ENCODE peak calls at places on chromosomes 7 and 10, in six cellular contexts. T, H, Q, I, Y and M are unnamed samples.

GRCh38 chr10:18659784-18660561 is 742 bp downstream of the ARL5B start:
- DNase-seq in T (peak; percentile 40), H (no peak), Q (no peak), I (peak; percentile 68), Y (peak; percentile 27), M (peak; percentile 10)

GRCh38 chr7:45026984-45027773 is 27.2 kb downstream of the CCM2 start:
- DNase-seq in T (peak; percentile 38), H (no peak), Q (no peak), I (no peak), Y (no peak), M (no peak)

GRCh38 chr7:55517191-55517633 is 55.1 kb downstream of the VOPP1 start:
- DNase-seq in T (no peak), H (no peak), Q (no peak), I (no peak), Y (no peak), M (no peak)

GRCh38 chr7:47520408-47520807 is 61.5 kb downstream of the TNS3 start:
- DNase-seq in T (peak; percentile 96), H (no peak), Q (peak; percentile 92), I (no peak), Y (no peak), M (no peak)

GRCh38 chr7:29207023-29207422 is 12.4 kb downstream of the CHN2 start:
- DNase-seq in T (no peak), H (no peak), Q (no peak), I (no peak), Y (no peak), M (no peak)

GRCh38 chr7:35993663-35994622 is 159.1 kb upstream of the EEPD1 start:
- DNase-seq in T (peak; percentile 42), H (no peak), Q (no peak), I (no peak), Y (no peak), M (no peak)

GRCh38 chr7:129169171-129169643 is 19.2 kb upstream of the SMO start:
- DNase-seq in T (peak; percentile 60), H (no peak), Q (no peak), I (peak; percentile 28), Y (no peak), M (no peak)

GRCh38 chr10:130393342-130393741 is 257.2 kb downstream of the GLRX3 start:
- DNase-seq in T (no peak), H (no peak), Q (no peak), I (no peak), Y (no peak), M (no peak)

GRCh38 chr7:149686449-149686848 is 86.9 kb downstream of the ZNF467 start:
- DNase-seq in T (peak; percentile 14), H (no peak), Q (no peak), I (no peak), Y (no peak), M (no peak)

GRCh38 chr7:105672820-105673219 is 91.5 kb upstream of the EFCAB10 start:
- DNase-seq in T (no peak), H (no peak), Q (no peak), I (no peak), Y (no peak), M (no peak)

GRCh38 chr7:21412953-21413352 is 14.9 kb upstream of the SP4 start:
- DNase-seq in T (no peak), H (no peak), Q (no peak), I (no peak), Y (no peak), M (no peak)

GRCh38 chr7:56097700-56098099 is 4.9 kb upstream of the PHKG1 start:
- DNase-seq in T (peak; percentile 87), H (no peak), Q (peak; percentile 57), I (peak; percentile 65), Y (no peak), M (no peak)

GRCh38 chr10:29501692-29502091 is 133.1 kb downstream of the SVIL start:
- DNase-seq in T (peak; percentile 59), H (peak; percentile 55), Q (no peak), I (no peak), Y (no peak), M (no peak)

GRCh38 chr10:45557275-45557905 is 115.2 kb downstream of the ZFAND4 start:
- DNase-seq in T (peak; percentile 27), H (no peak), Q (no peak), I (no peak), Y (no peak), M (no peak)

GRCh38 chr7:100655908-100656674 is at the start of gene ACTL6B:
- DNase-seq in T (peak; percentile 50), H (peak; percentile 72), Q (peak; percentile 31), I (peak; percentile 68), Y (peak; percentile 100), M (peak; percentile 42)

GRCh38 chr7:100942038-100942774 is 7.1 kb upstream of the MUC3A start:
- DNase-seq in T (no peak), H (no peak), Q (no peak), I (no peak), Y (no peak), M (no peak)

GRCh38 chr10:21048086-21048485 is 151.0 kb upstream of the NEBL start:
- DNase-seq in T (no peak), H (peak; percentile 9), Q (no peak), I (no peak), Y (no peak), M (no peak)

GRCh38 chr7:135210818-135211178 is 528 bp downstream of the WDR91 start:
- DNase-seq in T (peak; percentile 33), H (peak; percentile 36), Q (no peak), I (no peak), Y (no peak), M (no peak)

GRCh38 chr10:110901954-110902819 is 16.8 kb downstream of the BBIP1 start:
- DNase-seq in T (peak; percentile 70), H (peak; percentile 28), Q (no peak), I (no peak), Y (no peak), M (no peak)

GRCh38 chr7:130151591-130152269 is 53.5 kb downstream of the TMEM209 start:
- DNase-seq in T (peak; percentile 64), H (no peak), Q (no peak), I (no peak), Y (no peak), M (no peak)

GRCh38 chr10:97062058-97062457 is 123.7 kb downstream of the SLIT1 start:
- DNase-seq in T (no peak), H (no peak), Q (no peak), I (no peak), Y (no peak), M (no peak)

DNA sequence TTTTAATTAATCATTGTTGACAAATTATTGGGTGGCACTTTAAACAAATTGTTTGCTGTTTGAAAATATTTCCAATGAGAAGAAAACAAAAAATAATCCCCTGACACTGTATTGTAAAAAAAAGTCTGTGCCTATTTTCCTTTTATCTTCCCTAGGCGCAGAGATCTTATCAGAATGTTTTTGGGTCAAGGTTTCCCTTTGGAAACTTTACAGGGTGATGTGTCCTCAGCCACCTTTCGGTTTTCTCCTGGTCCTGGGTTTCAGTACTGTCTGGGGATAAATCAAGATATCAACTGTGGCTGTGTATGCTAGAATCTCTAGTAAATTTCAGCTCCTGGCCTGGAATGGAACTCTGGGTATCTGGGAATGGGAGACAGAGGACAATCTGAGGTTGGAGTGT is 1.4 kb downstream of the ZNF107 start:
- DNase-seq in T (no peak), H (no peak), Q (no peak), I (no peak), Y (no peak), M (no peak)
- H3K4me3 ChIP-seq in T (peak overlapping the region; percentile 82), H (no peak overlapping the region), Q (no peak overlapping the region), I (no peak overlapping the region), Y (peak overlapping the region; percentile 85), M (peak overlapping the region; percentile 91)

DNA sequence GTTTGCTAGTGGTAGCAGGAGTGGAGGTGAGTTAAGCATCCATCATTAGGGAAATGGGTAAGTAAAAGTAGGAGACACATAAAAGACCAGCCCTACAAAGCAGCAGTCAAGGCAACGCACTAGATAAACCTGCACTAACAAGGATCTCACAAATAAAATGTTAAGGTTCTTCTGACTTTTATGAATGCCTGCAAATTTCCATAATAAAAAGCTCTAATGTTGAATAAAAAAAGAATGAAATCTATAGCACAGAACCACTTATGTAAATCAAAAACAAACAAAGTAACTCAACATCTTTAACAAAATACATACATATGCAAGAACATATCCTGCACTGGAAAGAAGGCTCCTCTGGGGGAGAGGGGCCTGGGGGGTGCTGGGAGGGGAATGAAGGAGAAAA is 4.6 kb downstream of the SGMS1 start:
- DNase-seq in T (no peak), H (no peak), Q (no peak), I (no peak), Y (no peak), M (peak; percentile 96)
- H3K4me1 ChIP-seq in T (peaks cover 11% of the 10 kb centered on the region), H (peaks cover 13% of the 10 kb centered on the region), Q (peaks cover 18% of the 10 kb centered on the region), I (peaks cover 57% of the 10 kb centered on the region), Y (peaks cover 6% of the 10 kb centered on the region), M (peaks cover 21% of the 10 kb centered on the region)

GRCh38 chr7:115888981-115889668 is 141.4 kb downstream of the TFEC start:
- DNase-seq in T (no peak), H (no peak), Q (no peak), I (no peak), Y (no peak), M (no peak)
- H3K4me3 ChIP-seq in T (no peak overlapping the region), H (no peak overlapping the region), Q (no peak overlapping the region), I (no peak overlapping the region), Y (no peak overlapping the region), M (no peak overlapping the region)

DNA sequence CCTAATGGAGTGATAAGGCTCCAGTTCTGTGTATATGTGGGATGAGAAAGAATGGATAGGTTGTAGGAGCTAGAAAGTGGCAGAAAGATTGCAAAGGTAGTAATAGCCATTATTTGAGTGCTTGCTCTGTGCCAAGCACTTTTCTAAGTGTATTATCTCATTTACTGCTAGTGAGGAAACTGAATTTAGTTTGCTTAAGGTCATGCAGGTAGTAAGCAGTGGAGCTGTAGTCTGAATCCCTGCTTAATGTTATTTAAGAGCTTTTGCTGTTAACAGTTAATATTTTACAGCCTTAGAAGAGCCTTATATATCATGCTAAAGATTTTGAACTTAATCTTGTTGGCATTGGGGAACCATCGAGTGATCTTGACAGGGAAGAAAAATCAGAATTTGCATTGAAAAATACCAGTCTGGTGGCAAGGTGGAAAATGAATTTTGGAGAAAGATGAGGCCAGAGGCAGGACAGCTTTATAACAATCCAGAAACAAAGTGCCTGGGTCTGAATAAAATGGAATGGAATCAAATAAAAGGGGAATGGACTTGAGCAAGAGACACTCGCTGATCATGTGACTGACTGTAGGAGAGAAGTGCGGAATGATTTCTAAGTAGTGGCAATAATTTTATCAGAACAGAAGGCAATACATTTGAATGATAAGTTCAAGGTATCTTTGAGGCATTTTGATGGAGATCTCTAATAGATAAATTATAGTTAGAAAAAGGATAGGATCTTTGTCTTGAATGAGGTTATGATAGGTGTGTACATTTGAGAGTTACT is 15.2 kb downstream of the CAPZA2 start:
- DNase-seq in T (no peak), H (no peak), Q (no peak), I (no peak), Y (no peak), M (no peak)
- H3K4me1 ChIP-seq in T (peaks cover 60% of the 10 kb centered on the region), H (peaks cover 5% of the 10 kb centered on the region), Q (peaks cover 30% of the 10 kb centered on the region), I (peaks cover 34% of the 10 kb centered on the region), Y (no peaks in the 10 kb centered on the region), M (no peaks in the 10 kb centered on the region)

GRCh38 chr10:123148414-123149161 is 652 bp downstream of the HMX2 start:
- DNase-seq in T (no peak), H (no peak), Q (no peak), I (no peak), Y (peak; percentile 54), M (peak; percentile 56)
- H3K4me3 ChIP-seq in T (peak overlapping the region; percentile 11), H (peak overlapping the region; percentile 46), Q (no peak overlapping the region), I (no peak overlapping the region), Y (no peak overlapping the region), M (peak overlapping the region; percentile 46)

GRCh38 chr10:62068464-62068863 is 167.0 kb downstream of the ARID5B start:
- DNase-seq in T (no peak), H (no peak), Q (no peak), I (no peak), Y (no peak), M (no peak)
- H3K4me1 ChIP-seq in T (peaks cover 11% of the 10 kb centered on the region), H (peaks cover 9% of the 10 kb centered on the region), Q (peaks cover 59% of the 10 kb centered on the region), I (no peaks in the 10 kb centered on the region), Y (peaks cover 38% of the 10 kb centered on the region), M (peaks cover 10% of the 10 kb centered on the region)